ENCODE peak calls at places on chromosomes 1 and 21, in four cellular contexts. Z is PC-9; B is T follicular helper cell; N is stimulated activated CD4-positive, alpha-beta T cell treated with anti-CD3 and anti-CD28 coated beads, Interleukin-2, amount 100 ng/mL, for 24 hours. X is an unnamed sample.

GRCh38 chr1:33256335-33256700 is at the start of gene ZNF362:
- DNase-seq in Z (peak), B (peak), N (peak), X (peak)

GRCh38 chr1:180505732-180506335 is 3.5 kb upstream of the ACBD6 start:
- DNase-seq in N (no peak), B (no peak), Z (no peak), X (no peak)

GRCh38 chr1:7227654-7228053 is 442.4 kb downstream of the CAMTA1 start:
- DNase-seq in B (no peak), Z (no peak), N (no peak), X (no peak)

GRCh38 chr21:44831227-44831626 is 13.4 kb upstream of the SUMO3 start:
- DNase-seq in N (no peak), Z (no peak), B (no peak), X (no peak)

GRCh38 chr1:153933420-153933819 is 10.6 kb upstream of the GATAD2B start:
- DNase-seq in N (no peak), Z (no peak), B (no peak), X (no peak)

GRCh38 chr1:119475866-119476439 is 31.1 kb upstream of the HSD3B1 start:
- DNase-seq in B (no peak), N (no peak), Z (peak), X (peak)

GRCh38 chr1:11395616-11396015 is 83.3 kb upstream of the DISP3 start:
- DNase-seq in Z (no peak), B (no peak), N (no peak), X (no peak)

GRCh38 chr1:162696286-162696862 is 64.1 kb downstream of the DDR2 start:
- DNase-seq in N (no peak), Z (peak), B (no peak), X (no peak)

GRCh38 chr1:183417691-183418491 is at the start of gene NMNAT2:
- DNase-seq in B (no peak), N (no peak), Z (peak), X (peak)

GRCh38 chr1:176643536-176643935 is 180.6 kb downstream of the PAPPA2 start:
- DNase-seq in N (no peak), B (no peak), Z (no peak), X (no peak)

GRCh38 chr1:22319608-22320007 is 132.0 kb upstream of the ZBTB40 start:
- DNase-seq in N (no peak), Z (no peak), B (no peak), X (no peak)

GRCh38 chr21:35257413-35257812 is 208.3 kb upstream of the RUNX1 start:
- DNase-seq in N (no peak), B (no peak), Z (peak), X (no peak)

GRCh38 chr21:26736449-26736848 is 108.8 kb downstream of the ADAMTS1 start:
- DNase-seq in B (no peak), Z (no peak), N (no peak), X (no peak)

GRCh38 chr1:205633421-205633976 is 1.7 kb upstream of the ELK4 start:
- DNase-seq in Z (no peak), N (no peak), B (no peak), X (no peak)

GRCh38 chr21:28375708-28376385 is 616.8 kb downstream of the LTN1 start:
- DNase-seq in N (no peak), B (no peak), Z (no peak), X (no peak)

GRCh38 chr1:38563985-38564735 is 295.4 kb downstream of the RRAGC start:
- DNase-seq in N (no peak), Z (no peak), B (no peak), X (no peak)

GRCh38 chr21:38965910-38966504 is 160.3 kb downstream of the ETS2 start:
- DNase-seq in B (no peak), Z (peak), N (no peak), X (no peak)

GRCh38 chr1:77484334-77484733 is 198.1 kb downstream of the ZZZ3 start:
- DNase-seq in N (no peak), B (no peak), Z (no peak), X (no peak)

GRCh38 chr1:77605246-77606026 is 77.0 kb downstream of the ZZZ3 start:
- DNase-seq in N (no peak), B (no peak), Z (peak), X (no peak)

GRCh38 chr1:225427249-225428065 is at the start of gene LBR:
- DNase-seq in N (peak), Z (no peak), B (no peak), X (no peak)

GRCh38 chr1:110471131-110471530 is 20.2 kb downstream of the PROK1 start:
- DNase-seq in Z (no peak), N (no peak), B (no peak), X (no peak)

GRCh38 chr1:7013833-7014639 is 228.8 kb downstream of the CAMTA1 start:
- DNase-seq in B (no peak), Z (no peak), N (no peak), X (no peak)

GRCh38 chr21:27476696-27477095 is 509.8 kb upstream of the ADAMTS5 start:
- DNase-seq in Z (no peak), N (no peak), B (no peak), X (no peak)

GRCh38 chr1:29148656-29149491 is 25.2 kb upstream of the TMEM200B start:
- DNase-seq in B (no peak), N (no peak), Z (no peak), X (no peak)

GRCh38 chr1:54866801-54867716 is 19.9 kb downstream of the DHCR24 start:
- DNase-seq in Z (no peak), N (no peak), B (no peak), X (no peak)

GRCh38 chr1:8174807-8175206 is 143.1 kb upstream of the SLC45A1 start:
- DNase-seq in B (no peak), Z (no peak), N (no peak), X (no peak)

GRCh38 chr1:9265966-9266365 is 26.7 kb upstream of the SPSB1 start:
- DNase-seq in B (no peak), N (no peak), Z (no peak), X (no peak)

X was measured in B cell.